ENCODE peak calls at places on chromosomes 13 and 19, in six cellular contexts. D is aorta; P is CD4-positive, alpha-beta T cell; F is H9; W is colonic mucosa; G is cardiac muscle cell. L is an unnamed sample.

GRCh38 chr13:109336730-109337129 is 449.7 kb downstream of the IRS2 start:
- DNase-seq in F (no peak), W (no peak), G (no peak), P (no peak), D (no peak), L (no peak)

GRCh38 chr13:67048793-67049150 is 181.4 kb downstream of the PCDH9 start:
- DNase-seq in D (no peak), W (no peak), G (no peak), F (no peak), P (no peak), L (no peak)

GRCh38 chr19:44874317-44874716 is 16.7 kb upstream of the TOMM40 start:
- DNase-seq in D (no peak), P (no peak), W (no peak), F (no peak), G (no peak), L (no peak)

GRCh38 chr19:38655148-38655824 is 7.8 kb downstream of the ACTN4 start:
- DNase-seq in W (no peak), D (no peak), F (no peak), G (no peak), P (no peak), L (no peak)

GRCh38 chr13:52048516-52048915 is 24.0 kb downstream of the UTP14C start:
- DNase-seq in D (no peak), W (no peak), F (no peak), G (no peak), P (no peak), L (no peak)

GRCh38 chr19:703651-704446 is 4.9 kb upstream of the PALM start:
- DNase-seq in W (peak), P (peak), G (peak), D (peak), F (peak), L (peak)

GRCh38 chr19:20912973-20913372 is 10.1 kb upstream of the ZNF85 start:
- DNase-seq in W (no peak), G (no peak), D (no peak), F (no peak), P (no peak), L (no peak)

GRCh38 chr19:19021115-19021514 is 12.2 kb downstream of the SUGP2 start:
- DNase-seq in F (no peak), W (no peak), G (no peak), D (no peak), P (no peak), L (no peak)

GRCh38 chr13:44224433-44225149 is 149.0 kb upstream of the SERP2 start:
- DNase-seq in F (no peak), G (no peak), P (no peak), D (no peak), W (no peak), L (no peak)

GRCh38 chr19:16067205-16067938 is 8.9 kb upstream of the TPM4 start:
- DNase-seq in D (peak), G (no peak), W (peak), P (no peak), F (no peak), L (peak)

GRCh38 chr13:47813683-47814082 is 187.4 kb downstream of the SUCLA2 start:
- DNase-seq in W (no peak), D (no peak), F (no peak), G (no peak), P (no peak), L (no peak)

GRCh38 chr13:49539313-49539712 is 43.6 kb downstream of the PHF11 start:
- DNase-seq in G (no peak), W (no peak), F (no peak), P (no peak), D (no peak), L (no peak)

GRCh38 chr13:50339291-50339690 is 324.0 kb downstream of the KCNRG start:
- DNase-seq in W (no peak), D (no peak), G (no peak), F (no peak), P (no peak), L (no peak)

GRCh38 chr19:19324059-19324755 is 3.6 kb downstream of the MAU2 start:
- DNase-seq in P (no peak), D (no peak), F (no peak), W (no peak), G (no peak), L (no peak)

GRCh38 chr13:103839460-103839859 is 773.2 kb upstream of the SLC10A2 start:
- DNase-seq in W (no peak), P (no peak), D (no peak), F (no peak), G (no peak), L (no peak)

GRCh38 chr19:16381756-16382401 is 57.3 kb downstream of the KLF2 start:
- DNase-seq in G (peak), P (no peak), F (no peak), W (no peak), D (peak), L (no peak)

DNA sequence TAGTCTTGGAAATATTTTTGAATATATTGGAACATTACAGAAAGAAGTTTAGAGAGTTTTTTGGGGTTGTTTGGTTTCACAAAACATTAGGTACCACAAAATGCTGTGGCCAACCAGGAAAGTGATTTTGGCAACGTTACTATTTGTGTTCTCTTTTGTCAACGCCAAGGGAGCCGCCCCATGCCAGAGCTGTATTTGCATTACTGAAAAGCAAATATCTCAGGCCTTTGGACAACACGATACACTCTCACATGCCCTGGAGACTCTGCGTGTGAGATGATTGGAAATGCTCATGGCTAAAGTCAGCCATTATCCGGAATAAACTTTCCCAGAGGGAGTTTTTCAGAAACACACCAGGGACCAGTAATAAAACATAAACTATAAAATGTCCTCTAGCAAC is 324.6 kb downstream of the SHISA2 start:
- DNase-seq in P (no peak), D (no peak), G (no peak), W (peak), F (no peak), L (no peak)
- H3K27ac ChIP-seq in P (no peak), D (no peak), G (no peak), W (no peak), F (no peak), L (no peak)

GRCh38 chr19:49806613-49806946 is 6.5 kb downstream of the FUZ start:
- DNase-seq in D (no peak), P (no peak), G (no peak), F (no peak), W (no peak), L (no peak)
- H3K27ac ChIP-seq in D (no peak), P (no peak), G (no peak), F (no peak), W (no peak), L (no peak)

GRCh38 chr19:48169585-48169973 is 565 bp downstream of the LIG1 start:
- DNase-seq in W (peak), P (peak), F (peak), G (peak), D (peak), L (peak)

GRCh38 chr19:48170817-48171347 is 402 bp downstream of the ZSWIM9 start:
- DNase-seq in D (no peak), W (peak), P (no peak), F (peak), G (no peak), L (no peak)

GRCh38 chr19:48168689-48169088 is 1.5 kb downstream of the LIG1 start:
- DNase-seq in D (no peak), W (no peak), G (no peak), F (no peak), P (no peak), L (no peak)

GRCh38 chr19:48171584-48172170 is 1.2 kb downstream of the ZSWIM9 start:
- DNase-seq in D (no peak), P (no peak), G (no peak), W (no peak), F (no peak), L (no peak)

GRCh38 chr19:48169974-48170803 is at the start of the genes LIG1 and ZSWIM9:
- DNase-seq in D (peak), P (peak), F (peak), W (peak), G (peak), L (peak)
- H3K27ac ChIP-seq in D (peak), P (peak), F (peak), W (peak), G (peak), L (peak)

GRCh38 chr19:3968556-3969434 is 2.1 kb downstream of the DAPK3 start:
- DNase-seq in G (peak), F (peak), P (no peak), D (peak), W (peak), L (peak)

GRCh38 chr19:3963458-3964255 is 7.2 kb downstream of the DAPK3 start:
- DNase-seq in F (no peak), D (no peak), P (no peak), W (no peak), G (no peak), L (no peak)

GRCh38 chr19:3969435-3970312 is 1.2 kb downstream of the DAPK3 start:
- DNase-seq in D (no peak), W (no peak), F (peak), P (no peak), G (peak), L (no peak)

GRCh38 chr19:3964256-3965194 is 6.4 kb downstream of the DAPK3 start:
- DNase-seq in P (no peak), W (no peak), D (no peak), G (no peak), F (no peak), L (no peak)

DNA sequence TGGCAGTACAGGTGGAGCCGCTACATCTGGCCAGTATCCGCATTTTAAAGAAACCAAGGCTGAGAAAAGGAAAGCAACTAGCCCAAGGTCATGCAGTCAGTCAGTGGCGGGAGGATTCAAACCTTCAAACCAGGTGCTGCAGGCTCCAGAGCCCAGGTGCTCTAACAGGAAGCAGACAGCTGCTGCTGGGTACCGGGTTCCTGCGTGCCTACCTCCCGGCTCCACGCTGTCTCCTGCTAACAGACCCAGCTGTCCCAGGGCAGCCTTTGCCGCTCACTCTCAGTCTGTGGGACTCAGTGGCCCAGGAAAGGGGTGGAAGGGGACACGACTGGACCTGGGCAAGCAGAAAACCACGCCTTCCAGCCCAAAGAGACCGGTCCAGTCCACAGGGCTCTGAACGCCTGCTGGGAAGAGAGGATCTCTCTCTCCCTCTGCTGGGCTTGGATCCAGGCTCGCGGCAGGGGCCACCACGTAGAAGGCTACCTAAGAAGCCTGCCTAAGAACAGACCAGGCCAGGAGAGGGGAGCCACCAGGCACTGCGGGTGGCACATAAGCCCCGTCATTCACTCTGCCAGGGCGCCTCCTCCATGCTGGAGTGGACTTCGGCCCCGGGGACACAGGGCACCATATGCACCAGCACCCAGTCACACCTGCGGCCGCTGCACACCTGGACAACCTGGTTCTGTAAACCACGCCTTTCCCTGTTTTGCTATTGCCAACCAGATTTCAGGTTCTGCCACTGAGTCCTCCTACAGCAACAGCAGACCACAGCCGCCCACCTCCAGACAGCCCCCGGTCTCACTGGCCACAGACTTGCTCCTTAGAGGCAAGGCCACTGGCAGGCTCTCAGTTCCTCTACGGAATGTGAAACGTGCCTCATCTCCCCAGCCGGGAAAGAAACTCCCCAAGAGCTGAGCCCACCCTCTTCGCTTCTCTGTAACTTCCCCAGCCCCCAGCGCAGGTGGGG is 4.6 kb downstream of the DAPK3 start:
- DNase-seq in W (peak), P (no peak), F (no peak), D (no peak), G (no peak), L (no peak)
- H3K27ac ChIP-seq in W (peak), P (no peak), F (no peak), D (peak), G (peak), L (no peak)

GRCh38 chr19:10744222-10744847 is 26.5 kb downstream of the DNM2 start:
- DNase-seq in G (no peak), P (no peak), W (peak), D (no peak), F (no peak), L (no peak)
- H3K27ac ChIP-seq in G (peak), P (peak), W (peak), D (peak), F (no peak), L (no peak)

GRCh38 chr13:112741835-112742570 is 52.2 kb downstream of the ATP11A start:
- DNase-seq in F (no peak), D (peak), W (no peak), P (no peak), G (no peak), L (no peak)

GRCh38 chr13:112742583-112742982 is 52.7 kb downstream of the ATP11A start:
- DNase-seq in G (no peak), D (no peak), F (no peak), W (no peak), P (no peak), L (no peak)

GRCh38 chr13:112741185-112741755 is 51.4 kb downstream of the ATP11A start:
- DNase-seq in P (no peak), F (no peak), D (peak), G (no peak), W (no peak), L (no peak)

GRCh38 chr13:112738606-112739005 is 48.8 kb downstream of the ATP11A start:
- DNase-seq in F (no peak), G (no peak), W (no peak), P (no peak), D (no peak), L (no peak)

DNA sequence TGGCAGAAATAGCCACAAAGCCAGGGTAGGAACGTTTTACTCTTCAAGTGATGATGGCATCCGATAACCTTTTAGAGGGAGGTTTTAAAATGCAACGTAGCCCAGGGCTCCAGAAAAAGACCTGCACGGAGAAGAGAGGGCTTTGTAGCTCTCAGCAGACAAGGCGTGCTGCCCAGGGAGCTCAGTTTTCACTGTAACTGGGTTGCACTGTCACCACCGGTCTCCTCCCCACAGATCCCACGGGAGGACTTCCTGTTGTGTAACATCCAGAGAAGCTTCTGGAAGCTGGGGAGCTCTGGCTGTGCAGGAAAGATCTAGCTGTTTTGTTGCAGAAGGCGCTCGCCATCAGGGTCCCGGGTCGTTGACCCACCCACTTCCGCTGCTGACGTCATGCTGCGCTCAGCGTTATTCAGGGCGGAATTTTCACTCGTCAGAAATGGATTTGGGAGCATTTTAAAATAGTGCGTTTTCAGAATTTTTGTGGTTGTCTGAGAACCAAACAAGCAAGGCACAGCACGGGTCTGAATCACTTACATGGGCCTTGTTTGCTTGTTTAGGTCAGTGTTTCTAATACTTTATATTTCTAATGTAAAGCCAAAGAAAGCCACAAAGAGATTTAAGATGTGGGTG is 50.8 kb downstream of the ATP11A start:
- DNase-seq in F (no peak), G (peak), D (no peak), P (no peak), W (peak), L (no peak)
- H3K27ac ChIP-seq in F (no peak), G (peak), D (no peak), P (no peak), W (peak), L (no peak)

GRCh38 chr13:20525601-20526544 is at the start of gene CRYL1:
- DNase-seq in D (peak), W (peak), P (peak), G (peak), F (peak), L (no peak)
- H3K27ac ChIP-seq in D (peak), W (peak), P (peak), G (no peak), F (no peak), L (peak)